ENCODE peak calls at places on chromosome 1, in four cellular contexts. One of them, this sample, is unnamed.

GRCh38 chr1:61056674-61057439 is 25.5 kb upstream of the NFIA start:
- DNase-seq in NCI-H1092: peak
- DNase-seq in NAMALWA: peak
- DNase-seq in NCI-H82: peak
- DNase-seq in this sample: peak

GRCh38 chr1:167791281-167792209 is 69.8 kb downstream of the MPZL1 start:
- DNase-seq in NCI-H1092: no peak
- DNase-seq in NAMALWA: no peak
- DNase-seq in NCI-H82: peak
- DNase-seq in this sample: peak

GRCh38 chr1:217418241-217418840 is 212.5 kb downstream of the GPATCH2 start:
- DNase-seq in NAMALWA: no peak
- DNase-seq in NCI-H1092: no peak
- DNase-seq in NCI-H82: no peak
- DNase-seq in this sample: no peak

GRCh38 chr1:231866392-231867331 is 240.1 kb downstream of the DISC1 start:
- DNase-seq in NCI-H1092: peak
- DNase-seq in NAMALWA: peak
- DNase-seq in NCI-H82: peak
- DNase-seq in this sample: peak

GRCh38 chr1:38958967-38959366 is 17.3 kb upstream of the RHBDL2 start:
- DNase-seq in NAMALWA: no peak
- DNase-seq in NCI-H1092: no peak
- DNase-seq in NCI-H82: no peak
- DNase-seq in this sample: no peak

GRCh38 chr1:3160647-3161046 is 91.6 kb downstream of the PRDM16 start:
- DNase-seq in NCI-H1092: no peak
- DNase-seq in NAMALWA: no peak
- DNase-seq in NCI-H82: no peak
- DNase-seq in this sample: no peak

GRCh38 chr1:191240925-191241324 is 763.3 kb upstream of the BRINP3 start:
- DNase-seq in NAMALWA: no peak
- DNase-seq in NCI-H1092: no peak
- DNase-seq in NCI-H82: no peak
- DNase-seq in this sample: peak

GRCh38 chr1:66728021-66728420 is 24.2 kb upstream of the DYNLT5 start:
- DNase-seq in NCI-H1092: no peak
- DNase-seq in NCI-H82: no peak
- DNase-seq in NAMALWA: no peak
- DNase-seq in this sample: peak

GRCh38 chr1:203996126-203996525 is 76.8 kb upstream of the SOX13 start:
- DNase-seq in NCI-H1092: peak
- DNase-seq in NAMALWA: no peak
- DNase-seq in NCI-H82: no peak
- DNase-seq in this sample: peak

GRCh38 chr1:110890474-110891196 is 17.7 kb downstream of the CD53 start:
- DNase-seq in NAMALWA: no peak
- DNase-seq in NCI-H1092: no peak
- DNase-seq in NCI-H82: no peak
- DNase-seq in this sample: no peak

GRCh38 chr1:54230507-54231339 is 30.8 kb downstream of the MRPL37 start:
- DNase-seq in NAMALWA: peak
- DNase-seq in NCI-H1092: no peak
- DNase-seq in NCI-H82: no peak
- DNase-seq in this sample: no peak

GRCh38 chr1:243474384-243474851 is 218.6 kb downstream of the SDCCAG8 start:
- DNase-seq in NCI-H82: no peak
- DNase-seq in NAMALWA: no peak
- DNase-seq in NCI-H1092: no peak
- DNase-seq in this sample: no peak

GRCh38 chr1:161001537-161001936 is 19.4 kb downstream of the F11R start:
- DNase-seq in NCI-H82: no peak
- DNase-seq in NAMALWA: peak
- DNase-seq in NCI-H1092: peak
- DNase-seq in this sample: no peak

GRCh38 chr1:18341291-18342058 is 139.3 kb upstream of the KLHDC7A start:
- DNase-seq in NCI-H1092: no peak
- DNase-seq in NCI-H82: peak
- DNase-seq in NAMALWA: no peak
- DNase-seq in this sample: no peak

GRCh38 chr1:159881930-159882839 is 17.8 kb downstream of the CFAP45 start:
- DNase-seq in NAMALWA: no peak
- DNase-seq in NCI-H1092: peak
- DNase-seq in NCI-H82: peak
- DNase-seq in this sample: peak

GRCh38 chr1:40980453-40981121 is 1.1 kb downstream of the CTPS1 start:
- DNase-seq in NCI-H1092: peak
- DNase-seq in NAMALWA: peak
- DNase-seq in NCI-H82: peak
- DNase-seq in this sample: peak

GRCh38 chr1:46489638-46490602 is at the start of gene DMBX1:
- DNase-seq in NCI-H82: peak
- DNase-seq in NCI-H1092: no peak
- DNase-seq in NAMALWA: no peak
- DNase-seq in this sample: no peak

GRCh38 chr1:42280841-42281240 is 54.2 kb downstream of the FOXJ3 start:
- DNase-seq in NCI-H1092: no peak
- DNase-seq in NAMALWA: no peak
- DNase-seq in NCI-H82: no peak
- DNase-seq in this sample: no peak

GRCh38 chr1:79638382-79638781 is 631.9 kb upstream of the ADGRL4 start:
- DNase-seq in NCI-H1092: no peak
- DNase-seq in NCI-H82: no peak
- DNase-seq in NAMALWA: no peak
- DNase-seq in this sample: no peak

GRCh38 chr1:159473335-159473734 is 33.8 kb downstream of the OR10J1 start:
- DNase-seq in NAMALWA: no peak
- DNase-seq in NCI-H82: no peak
- DNase-seq in NCI-H1092: no peak
- DNase-seq in this sample: no peak

This sample was measured in fibroblast of lung.